ENCODE peak calls at places on chromosomes 2 and 18, in nine cellular contexts. U, B, E, R, W, I, T, S and A are unnamed samples.

GRCh38 chr18:58863539-58864145 is 1.0 kb upstream of the ZNF532 start:
- DNase-seq in U (peak), B (no peak), E (no peak), R (peak), W (no peak), I (peak), T (peak), S (no peak), A (peak)

GRCh38 chr18:56550121-56550520 is 88.3 kb downstream of the TXNL1 start:
- DNase-seq in U (no peak), B (peak), E (no peak), R (no peak), W (no peak), I (no peak), T (no peak), S (no peak), A (no peak)

GRCh38 chr2:63553049-63553448 is 35.2 kb downstream of the WDPCP start:
- DNase-seq in U (no peak), B (peak), E (no peak), R (peak), W (peak), I (no peak), T (peak), S (no peak), A (no peak)

GRCh38 chr2:10522726-10523405 is 74.7 kb upstream of the ODC1 start:
- DNase-seq in U (no peak), B (no peak), E (no peak), R (no peak), W (no peak), I (no peak), T (no peak), S (no peak), A (no peak)

GRCh38 chr2:132581917-132582316 is 88.1 kb downstream of the LYPD1 start:
- DNase-seq in U (no peak), B (no peak), E (no peak), R (no peak), W (no peak), I (no peak), T (no peak), S (no peak), A (no peak)

GRCh38 chr2:69773201-69773600 is 31.3 kb downstream of the ANXA4 start:
- DNase-seq in U (no peak), B (peak), E (peak), R (peak), W (peak), I (peak), T (peak), S (no peak), A (no peak)

GRCh38 chr2:85935746-85936208 is 47.0 kb upstream of the ST3GAL5 start:
- DNase-seq in U (no peak), B (peak), E (no peak), R (peak), W (peak), I (no peak), T (no peak), S (no peak), A (no peak)

GRCh38 chr2:216299588-216299987 is 72.7 kb downstream of the MARCHF4 start:
- DNase-seq in U (no peak), B (peak), E (no peak), R (no peak), W (peak), I (no peak), T (no peak), S (no peak), A (no peak)

GRCh38 chr2:20615046-20615465 is 35.8 kb downstream of the HS1BP3 start:
- DNase-seq in U (no peak), B (no peak), E (no peak), R (no peak), W (no peak), I (no peak), T (no peak), S (no peak), A (peak)

GRCh38 chr2:180240774-180241173 is 233.7 kb upstream of the CWC22 start:
- DNase-seq in U (no peak), B (peak), E (peak), R (no peak), W (peak), I (peak), T (peak), S (no peak), A (no peak)

GRCh38 chr18:36672437-36673344 is 156.1 kb downstream of the TPGS2 start:
- DNase-seq in U (no peak), B (peak), E (no peak), R (no peak), W (peak), I (no peak), T (peak), S (peak), A (no peak)

GRCh38 chr2:129908721-129909373 is 70.6 kb upstream of the RAB6C start:
- DNase-seq in U (no peak), B (no peak), E (no peak), R (no peak), W (no peak), I (no peak), T (no peak), S (no peak), A (no peak)

GRCh38 chr2:4255491-4255890 is 552.1 kb downstream of the DCDC2C start:
- DNase-seq in U (no peak), B (no peak), E (no peak), R (no peak), W (no peak), I (no peak), T (no peak), S (no peak), A (no peak)

GRCh38 chr2:1588994-1589611 is 155.2 kb downstream of the PXDN start:
- DNase-seq in U (no peak), B (no peak), E (no peak), R (no peak), W (peak), I (no peak), T (no peak), S (no peak), A (no peak)
- TF ChIP-seq CTCF in U (no peak), B (no peak), E (no peak), R (peak), W (peak), I (peak), T (no peak), S (no peak), A (peak)

GRCh38 chr2:36469701-36470100 is 114.1 kb downstream of the CRIM1 start:
- DNase-seq in U (no peak), B (no peak), E (no peak), R (no peak), W (no peak), I (no peak), T (no peak), S (no peak), A (no peak)
- TF ChIP-seq CTCF in U (no peak), B (no peak), E (no peak), R (no peak), W (no peak), I (no peak), T (no peak), S (no peak), A (no peak)

DNA sequence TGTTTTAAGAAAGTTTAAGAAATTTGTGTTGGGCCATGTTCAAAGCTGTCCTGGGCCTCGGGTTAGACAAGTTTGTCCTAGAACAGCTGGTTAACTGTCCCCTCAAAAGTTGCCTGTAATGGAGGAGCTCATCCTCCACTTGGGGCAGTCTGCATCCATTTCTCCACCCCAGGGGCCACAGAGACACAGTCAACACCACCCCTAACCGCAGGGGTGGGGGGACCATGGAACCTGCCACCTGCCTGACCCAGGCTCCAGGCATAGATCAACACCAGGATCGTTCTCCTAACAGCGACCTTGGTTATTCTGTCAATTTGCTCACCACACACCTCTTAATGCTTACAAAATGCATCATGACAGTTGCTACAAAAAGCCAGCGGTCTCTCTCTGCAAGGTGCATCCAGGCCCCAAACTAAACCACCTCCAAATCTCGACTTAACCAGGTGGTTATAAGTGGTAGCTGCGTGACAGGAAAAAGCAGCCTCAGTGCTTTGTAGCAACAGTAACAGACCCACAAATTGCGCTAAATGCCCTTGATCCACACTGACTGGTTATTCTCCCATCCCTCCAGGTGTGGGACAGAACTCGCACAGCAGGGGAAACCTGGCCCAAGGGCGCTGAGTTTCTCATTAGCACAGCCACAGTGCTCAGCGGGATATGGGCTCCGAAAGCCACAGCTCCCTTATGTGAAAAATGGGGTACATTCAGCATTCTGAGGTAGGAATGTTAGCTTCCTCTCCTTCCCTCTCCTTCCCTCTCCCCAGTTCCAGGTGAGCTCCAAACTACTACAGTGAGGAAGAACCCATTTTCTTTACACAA is 48.0 kb downstream of the HDLBP start:
- DNase-seq in U (no peak), B (no peak), E (no peak), R (no peak), W (no peak), I (no peak), T (no peak), S (no peak), A (no peak)
- TF ChIP-seq CTCF in U (no peak), B (no peak), E (no peak), R (no peak), W (no peak), I (no peak), T (no peak), S (no peak), A (no peak)

DNA sequence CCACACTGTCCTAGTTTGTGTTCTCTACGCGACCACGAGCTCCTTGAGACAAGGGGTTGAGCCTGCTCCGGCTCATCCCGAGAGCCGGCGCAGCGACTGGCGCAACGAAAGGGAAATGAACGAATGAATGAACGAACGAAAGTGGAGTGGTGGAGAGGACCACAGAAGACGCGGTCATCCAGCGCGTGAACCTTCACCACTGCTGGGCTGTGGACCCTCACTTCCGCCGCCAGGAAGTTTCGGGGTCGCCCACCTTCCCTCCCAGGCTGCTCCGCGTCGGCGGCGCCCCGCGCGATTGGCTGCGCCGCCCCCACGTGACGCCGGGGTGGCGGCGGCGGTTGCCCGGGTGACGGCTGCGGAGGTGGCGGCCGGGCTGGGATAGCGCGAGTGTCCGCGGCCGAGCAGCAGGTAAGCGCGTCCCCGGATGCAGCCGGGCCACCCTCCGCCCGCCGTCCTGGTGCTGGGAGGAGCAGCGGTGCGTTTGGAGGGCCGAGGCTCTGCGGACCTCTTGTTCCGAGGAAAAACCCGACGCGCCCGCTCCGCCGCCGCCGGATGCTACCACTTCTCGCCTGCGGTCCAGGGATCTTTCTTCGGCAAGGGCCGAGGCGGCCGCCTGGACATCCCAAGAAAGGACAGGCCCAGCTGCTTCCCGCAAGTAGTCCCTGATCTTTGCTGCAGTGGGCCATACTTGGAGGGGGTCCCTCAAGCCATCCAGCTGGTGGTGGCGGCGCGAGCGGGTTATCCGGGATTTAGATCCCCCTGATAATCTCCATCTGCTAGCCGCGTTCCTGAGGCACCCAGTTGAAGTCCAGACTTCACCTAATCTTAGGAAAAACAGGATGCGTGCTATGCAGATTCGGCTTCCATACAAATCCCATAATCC is at the start of gene ARMC9:
- DNase-seq in U (peak), B (peak), E (peak), R (peak), W (peak), I (peak), T (peak), S (no peak), A (peak)
- TF ChIP-seq CTCF in U (no peak), B (no peak), E (no peak), R (no peak), W (no peak), I (no peak), T (no peak), S (no peak), A (no peak)

DNA sequence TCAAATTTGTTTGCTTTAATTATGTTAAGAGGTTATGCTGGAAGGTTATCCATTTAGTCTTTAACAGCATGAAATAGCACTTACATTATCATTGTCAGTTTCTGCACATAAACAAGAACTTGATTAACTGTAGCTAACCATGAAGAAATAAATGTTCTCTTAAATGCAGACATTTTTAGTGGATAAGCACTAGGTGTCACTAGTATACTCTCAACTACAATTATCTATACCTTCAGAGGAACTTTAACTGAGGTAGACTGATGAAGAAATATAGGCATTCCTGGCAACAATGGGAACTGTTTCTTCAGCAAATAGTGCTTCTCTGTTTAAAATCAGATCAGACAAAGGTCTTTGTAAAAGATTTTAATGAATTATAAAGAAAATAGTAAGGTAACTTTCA is 178.8 kb upstream of the CHST9 start:
- DNase-seq in U (no peak), B (peak), E (no peak), R (no peak), W (no peak), I (peak), T (no peak), S (no peak), A (no peak)
- TF ChIP-seq CTCF in U (peak), B (peak), E (peak), R (no peak), W (peak), I (peak), T (no peak), S (peak), A (no peak)

GRCh38 chr2:175414872-175415487 is 233.5 kb upstream of the ATP5MC3 start:
- DNase-seq in U (peak), B (peak), E (peak), R (peak), W (peak), I (peak), T (peak), S (peak), A (peak)
- TF ChIP-seq CTCF in U (peak), B (peak), E (peak), R (peak), W (peak), I (peak), T (peak), S (peak), A (peak)